ENCODE peak calls at places on chromosomes 7 and 10, in five cellular contexts. E, I, P, D and O are unnamed samples.

GRCh38 chr10:122435212-122435827 is 19.1 kb upstream of the ARMS2 start:
- DNase-seq in E (no peak), I (peak), P (no peak), D (peak), O (no peak)

GRCh38 chr10:121593267-121593666 is 5.0 kb downstream of the FGFR2 start:
- DNase-seq in E (no peak), I (no peak), P (no peak), D (no peak), O (no peak)

GRCh38 chr10:122998360-122998917 is 10.2 kb downstream of the IKZF5 start:
- DNase-seq in E (no peak), I (no peak), P (no peak), D (no peak), O (no peak)

GRCh38 chr10:70589762-70590662 is 12.5 kb downstream of the PRF1 start:
- DNase-seq in E (no peak), I (peak), P (no peak), D (peak), O (no peak)

GRCh38 chr10:132509506-132510173 is 27.9 kb upstream of the INPP5A start:
- DNase-seq in E (no peak), I (no peak), P (no peak), D (no peak), O (no peak)

GRCh38 chr7:1010226-1010625 is 27.2 kb downstream of the CYP2W1 start:
- DNase-seq in E (no peak), I (no peak), P (no peak), D (no peak), O (no peak)

GRCh38 chr10:100858258-100858657 is 54.5 kb upstream of the SLF2 start:
- DNase-seq in E (no peak), I (no peak), P (no peak), D (no peak), O (no peak)

GRCh38 chr7:141544831-141545230 is 6.4 kb upstream of the AGK start:
- DNase-seq in E (no peak), I (no peak), P (no peak), D (no peak), O (no peak)

GRCh38 chr7:128791968-128792319 is at the start of gene CCDC136:
- DNase-seq in E (no peak), I (peak), P (peak), D (no peak), O (no peak)

GRCh38 chr7:89003619-89003956 is 208.1 kb upstream of the TEX47 start:
- DNase-seq in E (no peak), I (no peak), P (no peak), D (no peak), O (no peak)

GRCh38 chr10:124117879-124118278 is 24.5 kb upstream of the CHST15 start:
- DNase-seq in E (no peak), I (peak), P (no peak), D (no peak), O (no peak)

GRCh38 chr10:77571490-77571889 is 66.1 kb downstream of the KCNMA1 start:
- DNase-seq in E (no peak), I (no peak), P (no peak), D (no peak), O (no peak)

GRCh38 chr10:68327889-68328786 is 3.7 kb upstream of the HNRNPH3 start:
- DNase-seq in E (no peak), I (peak), P (peak), D (peak), O (no peak)

GRCh38 chr10:114776908-114777307 is 44.7 kb upstream of the FHIP2A start:
- DNase-seq in E (no peak), I (no peak), P (no peak), D (no peak), O (no peak)

GRCh38 chr10:50874723-50875122 is 10.7 kb downstream of the A1CF start:
- DNase-seq in E (no peak), I (no peak), P (no peak), D (no peak), O (no peak)

GRCh38 chr7:7793921-7794320 is 75.5 kb upstream of the RPA3 start:
- DNase-seq in E (no peak), I (peak), P (no peak), D (no peak), O (no peak)

GRCh38 chr10:113037222-113037621 is 87.2 kb downstream of the TCF7L2 start:
- DNase-seq in E (no peak), I (no peak), P (no peak), D (no peak), O (no peak)

GRCh38 chr7:49228447-49228846 is 304.1 kb downstream of the CDC14C start:
- DNase-seq in E (no peak), I (no peak), P (no peak), D (no peak), O (no peak)

GRCh38 chr10:121316432-121316831 is 281.8 kb downstream of the FGFR2 start:
- DNase-seq in E (no peak), I (no peak), P (no peak), D (no peak), O (no peak)

GRCh38 chr10:86681047-86681446 is 12.7 kb downstream of the LDB3 start:
- DNase-seq in E (no peak), I (no peak), P (no peak), D (no peak), O (no peak)

GRCh38 chr10:127151541-127151940 is 44.9 kb downstream of the INSYN2A start:
- DNase-seq in E (no peak), I (peak), P (no peak), D (peak), O (no peak)

GRCh38 chr10:102120987-102121738 is 995 bp upstream of the LDB1 start:
- DNase-seq in E (no peak), I (peak), P (peak), D (peak), O (no peak)

GRCh38 chr10:121860810-121861209 is 67.0 kb downstream of the ATE1 start:
- DNase-seq in E (no peak), I (no peak), P (no peak), D (no peak), O (no peak)

GRCh38 chr10:64506963-64507362 is 985.8 kb downstream of the REEP3 start:
- DNase-seq in E (no peak), I (no peak), P (no peak), D (no peak), O (no peak)

GRCh38 chr10:36068542-36068941 is 426.4 kb upstream of the FZD8 start:
- DNase-seq in E (no peak), I (no peak), P (no peak), D (no peak), O (no peak)

GRCh38 chr10:93199221-93199681 is 125.6 kb downstream of the CYP26A1 start:
- DNase-seq in E (no peak), I (peak), P (no peak), D (peak), O (peak)

GRCh38 chr10:134205-134742 is 981 bp upstream of the ZMYND11 start:
- DNase-seq in E (no peak), I (no peak), P (no peak), D (peak), O (no peak)

GRCh38 chr10:95399167-95399566 is 108.4 kb upstream of the PDLIM1 start:
- DNase-seq in E (no peak), I (no peak), P (no peak), D (no peak), O (no peak)

GRCh38 chr10:88117869-88118632 is 254.6 kb downstream of the PTEN start:
- DNase-seq in E (no peak), I (no peak), P (no peak), D (no peak), O (no peak)

GRCh38 chr10:100265821-100266485 is 1.5 kb downstream of the CWF19L1 start:
- DNase-seq in E (no peak), I (peak), P (no peak), D (no peak), O (no peak)

GRCh38 chr10:131207176-131207575 is 104.3 kb downstream of the TCERG1L start:
- DNase-seq in E (no peak), I (no peak), P (no peak), D (no peak), O (no peak)

GRCh38 chr10:122847782-122848604 is 2.3 kb upstream of the CUZD1 start:
- DNase-seq in E (no peak), I (no peak), P (no peak), D (peak), O (no peak)

GRCh38 chr7:141358376-141358775 is 192.8 kb upstream of the AGK start:
- DNase-seq in E (no peak), I (no peak), P (no peak), D (no peak), O (no peak)

GRCh38 chr7:5690931-5691461 is 90.5 kb downstream of the RNF216 start:
- DNase-seq in E (no peak), I (peak), P (no peak), D (peak), O (no peak)

GRCh38 chr7:156929789-156930539 is 19.5 kb upstream of the NOM1 start:
- DNase-seq in E (no peak), I (no peak), P (no peak), D (no peak), O (no peak)

GRCh38 chr7:151406051-151406875 is 3.6 kb downstream of the WDR86 start:
- DNase-seq in E (no peak), I (no peak), P (no peak), D (no peak), O (no peak)